ENCODE peak calls at places on chromosomes 7 and 10, in ten cellular contexts. R, C, F, O, D, U, L, G, P and H are unnamed samples.
A peak's percentile ranks its signal among the peaks of the same experiment; 100 is the strongest.

GRCh38 chr10:35369049-35369760 is 32.9 kb downstream of the CCNY start:
- DNase-seq in R (no peak), C (no peak), F (no peak), O (peak; percentile 26), D (no peak), U (no peak), L (no peak), G (no peak), P (no peak), H (no peak)

GRCh38 chr10:63700209-63700934 is 179.2 kb downstream of the REEP3 start:
- DNase-seq in R (no peak), C (peak; percentile 99), F (peak; percentile 93), O (peak; percentile 95), D (no peak), U (peak; percentile 98), L (no peak), G (peak; percentile 99), P (no peak), H (no peak)

GRCh38 chr7:131555565-131556054 is 818 bp downstream of the PODXL start:
- DNase-seq in R (peak; percentile 21), C (no peak), F (no peak), O (no peak), D (no peak), U (no peak), L (peak; percentile 14), G (no peak), P (no peak), H (no peak)

GRCh38 chr10:80468002-80468401 is 13.9 kb downstream of the TSPAN14 start:
- DNase-seq in R (peak; percentile 77), C (peak; percentile 50), F (no peak), O (no peak), D (peak; percentile 29), U (no peak), L (no peak), G (no peak), P (peak; percentile 68), H (no peak)

GRCh38 chr10:3784510-3785250 is at the start of gene KLF6:
- DNase-seq in R (no peak), C (peak; percentile 42), F (no peak), O (no peak), D (peak; percentile 76), U (no peak), L (no peak), G (no peak), P (no peak), H (no peak)

GRCh38 chr10:100654835-100655759 is 90.3 kb upstream of the PAX2 start:
- DNase-seq in R (peak; percentile 30), C (no peak), F (no peak), O (no peak), D (no peak), U (no peak), L (no peak), G (no peak), P (peak; percentile 64), H (no peak)

GRCh38 chr7:7693881-7694280 is 24.5 kb downstream of the RPA3 start:
- DNase-seq in R (no peak), C (peak; percentile 90), F (peak; percentile 90), O (peak; percentile 70), D (no peak), U (peak; percentile 30), L (no peak), G (peak; percentile 93), P (no peak), H (no peak)

GRCh38 chr10:101646369-101646768 is 48.6 kb downstream of the FBXW4 start:
- DNase-seq in R (no peak), C (no peak), F (no peak), O (no peak), D (no peak), U (no peak), L (no peak), G (no peak), P (no peak), H (no peak)

GRCh38 chr7:30256459-30256858 is 27.9 kb upstream of the ZNRF2 start:
- DNase-seq in R (no peak), C (no peak), F (no peak), O (no peak), D (no peak), U (no peak), L (no peak), G (no peak), P (no peak), H (no peak)

GRCh38 chr7:1121886-1122831 is 34.2 kb downstream of the GPER1 start:
- DNase-seq in R (no peak), C (peak; percentile 12), F (no peak), O (no peak), D (no peak), U (no peak), L (no peak), G (no peak), P (no peak), H (no peak)

GRCh38 chr7:36449685-36450084 is 60.0 kb downstream of the ANLN start:
- DNase-seq in R (no peak), C (no peak), F (no peak), O (no peak), D (no peak), U (no peak), L (no peak), G (no peak), P (no peak), H (no peak)